ENCODE peak calls at places on chromosomes 6 and 20, in ten cellular contexts. Q is PC-9, Y is GM12878, O is PC-3, G is ascending aorta, D is hepatocyte, I is IMR-90, C is stomach, Z is tibial artery, M is right cardiac atrium. L is an unnamed sample. For H3K4me1 and H3K9me3, the result is how much of the 10 kb centered on the place peaks cover.

GRCh38 chr6:122726649-122727048 is 52.9 kb upstream of the FABP7 start:
- DNase-seq in Q (peak), Y (no peak), O (peak), G (no peak), D (peak), I (peak), C (no peak), Z (no peak), M (no peak), L (peak)

GRCh38 chr20:23869520-23869919 is 10.0 kb downstream of the CST5 start:
- DNase-seq in Q (no peak), Y (no peak), O (no peak), G (no peak), D (no peak), I (no peak), C (no peak), Z (no peak), M (no peak), L (no peak)

GRCh38 chr6:107115695-107116327 is 496 bp upstream of the BEND3 start:
- DNase-seq in Q (peak), Y (no peak), O (peak), G (no peak), D (peak), I (no peak), C (peak), Z (no peak), M (peak), L (peak)

GRCh38 chr20:35342154-35342769 is 50.0 kb upstream of the FAM83C start:
- DNase-seq in Q (no peak), Y (no peak), O (no peak), G (no peak), D (no peak), I (no peak), C (no peak), Z (no peak), M (no peak), L (no peak)

GRCh38 chr20:32481311-32482103 is 103.6 kb downstream of the NOL4L start:
- DNase-seq in Q (no peak), Y (no peak), O (no peak), G (no peak), D (peak), I (no peak), C (no peak), Z (no peak), M (no peak), L (peak)

GRCh38 chr20:20224806-20225205 is 143.1 kb upstream of the INSM1 start:
- DNase-seq in Q (no peak), Y (no peak), O (no peak), G (no peak), D (no peak), I (no peak), C (no peak), Z (no peak), M (no peak), L (no peak)

GRCh38 chr20:32052792-32053362 is 835 bp downstream of the HCK start:
- DNase-seq in Q (no peak), Y (no peak), O (no peak), G (no peak), D (no peak), I (no peak), C (peak), Z (peak), M (peak), L (no peak)

GRCh38 chr6:137240168-137240567 is 21.0 kb upstream of the IFNGR1 start:
- DNase-seq in Q (no peak), Y (no peak), O (no peak), G (peak), D (peak), I (peak), C (no peak), Z (peak), M (peak), L (no peak)

GRCh38 chr6:50853924-50854323 is 35.3 kb downstream of the TFAP2B start:
- DNase-seq in Q (no peak), Y (no peak), O (no peak), G (no peak), D (no peak), I (no peak), C (no peak), Z (no peak), M (no peak), L (no peak)

GRCh38 chr6:118894425-118895240 is 681 bp downstream of the ASF1A start:
- DNase-seq in Q (peak), Y (no peak), O (peak), G (no peak), D (peak), I (peak), C (peak), Z (peak), M (peak), L (peak)

GRCh38 chr6:26251354-26252081 is 113.5 kb upstream of the BTN3A2 start:
- DNase-seq in Q (no peak), Y (peak), O (peak), G (peak), D (peak), I (peak), C (peak), Z (peak), M (peak), L (peak)

GRCh38 chr6:50826803-50827202 is 8.1 kb downstream of the TFAP2B start:
- DNase-seq in Q (no peak), Y (no peak), O (no peak), G (no peak), D (no peak), I (no peak), C (no peak), Z (no peak), M (no peak), L (no peak)

GRCh38 chr6:47103931-47104330 is 61.8 kb upstream of the ADGRF1 start:
- DNase-seq in Q (peak), Y (no peak), O (peak), G (no peak), D (peak), I (peak), C (peak), Z (no peak), M (no peak), L (peak)

GRCh38 chr20:11235058-11235457 is 561.3 kb upstream of the JAG1 start:
- DNase-seq in Q (no peak), Y (no peak), O (peak), G (no peak), D (no peak), I (peak), C (no peak), Z (no peak), M (no peak), L (no peak)

GRCh38 chr6:140174509-140174908 is 800.1 kb upstream of the CITED2 start:
- DNase-seq in Q (peak), Y (no peak), O (peak), G (no peak), D (no peak), I (peak), C (no peak), Z (no peak), M (no peak), L (no peak)

GRCh38 chr6:3835055-3835731 is 14.0 kb upstream of the FAM50B start:
- DNase-seq in Q (no peak), Y (no peak), O (no peak), G (no peak), D (peak), I (no peak), C (peak), Z (peak), M (peak), L (peak)

GRCh38 chr6:11212625-11213024 is 19.8 kb downstream of the NEDD9 start:
- DNase-seq in Q (peak), Y (no peak), O (peak), G (no peak), D (no peak), I (peak), C (no peak), Z (peak), M (peak), L (no peak)

GRCh38 chr20:34037767-34038166 is 44.1 kb downstream of the RALY start:
- DNase-seq in Q (no peak), Y (no peak), O (no peak), G (no peak), D (peak), I (peak), C (no peak), Z (no peak), M (peak), L (no peak)

GRCh38 chr6:114740547-114740946 is 397.7 kb upstream of the HS3ST5 start:
- DNase-seq in Q (no peak), Y (no peak), O (peak), G (no peak), D (no peak), I (no peak), C (no peak), Z (no peak), M (no peak), L (no peak)

GRCh38 chr20:62710886-62711702 is 2.5 kb downstream of the NTSR1 start:
- DNase-seq in Q (peak), Y (no peak), O (peak), G (no peak), D (no peak), I (peak), C (peak), Z (no peak), M (peak), L (no peak)

GRCh38 chr20:32301719-32302506 is 24.5 kb downstream of the KIF3B start:
- DNase-seq in Q (no peak), Y (no peak), O (no peak), G (no peak), D (no peak), I (no peak), C (no peak), Z (no peak), M (no peak), L (no peak)

GRCh38 chr20:25047766-25048165 is 10.2 kb downstream of the ACSS1 start:
- DNase-seq in Q (no peak), Y (no peak), O (no peak), G (no peak), D (no peak), I (no peak), C (peak), Z (peak), M (no peak), L (peak)

GRCh38 chr20:50708845-50709555 is 17.7 kb upstream of the RIPOR3 start:
- DNase-seq in Q (no peak), Y (no peak), O (no peak), G (no peak), D (no peak), I (no peak), C (peak), Z (no peak), M (no peak), L (peak)

GRCh38 chr6:18392346-18392877 is 5.3 kb downstream of the RNF144B start:
- DNase-seq in Q (no peak), Y (no peak), O (peak), G (no peak), D (no peak), I (no peak), C (no peak), Z (no peak), M (no peak), L (no peak)
- H3K4me3 ChIP-seq in Q (no peak), Y (no peak), O (no peak), G (no peak), D (no peak), I (no peak), C (no peak), Z (no peak), M (no peak), L (no peak)

DNA sequence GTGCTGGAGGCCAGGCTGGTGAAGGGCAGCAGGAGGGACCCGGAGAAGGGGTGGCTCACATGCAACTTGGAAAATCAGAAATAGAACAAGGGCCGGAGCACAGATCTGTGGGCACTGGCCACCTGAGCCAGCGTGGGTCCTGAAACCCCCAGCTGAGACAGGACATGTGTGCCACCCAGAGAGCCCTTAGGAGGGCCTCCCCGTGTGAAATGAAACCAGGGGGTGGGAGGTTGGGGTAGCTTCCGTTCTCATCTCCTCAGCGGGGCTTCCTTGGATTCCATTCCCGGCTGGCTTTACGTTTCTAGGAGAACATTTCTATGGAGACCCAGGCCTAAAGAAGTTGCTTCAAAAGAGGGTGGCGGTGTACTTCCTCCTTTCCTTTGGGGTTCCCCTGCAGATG is 5.7 kb downstream of the FOXP4 start:
- DNase-seq in Q (no peak), Y (no peak), O (no peak), G (no peak), D (no peak), I (no peak), C (no peak), Z (no peak), M (no peak), L (no peak)
- H3K4me1 ChIP-seq in Q (under half), Y (under half), O (under half), G (under half), D (under half), I (under half), C (half or more), Z (half or more), M (under half), L (under half)

GRCh38 chr6:169894377-169894960 is 143.0 kb downstream of the ERMARD start:
- DNase-seq in Q (no peak), Y (no peak), O (no peak), G (no peak), D (no peak), I (no peak), C (no peak), Z (no peak), M (no peak), L (no peak)
- H3K9me3 ChIP-seq in Q (under half), Y (under half), O (under half), G (under half), D (under half), I (half or more), C (under half), Z (under half), M (under half), L (under half)

DNA sequence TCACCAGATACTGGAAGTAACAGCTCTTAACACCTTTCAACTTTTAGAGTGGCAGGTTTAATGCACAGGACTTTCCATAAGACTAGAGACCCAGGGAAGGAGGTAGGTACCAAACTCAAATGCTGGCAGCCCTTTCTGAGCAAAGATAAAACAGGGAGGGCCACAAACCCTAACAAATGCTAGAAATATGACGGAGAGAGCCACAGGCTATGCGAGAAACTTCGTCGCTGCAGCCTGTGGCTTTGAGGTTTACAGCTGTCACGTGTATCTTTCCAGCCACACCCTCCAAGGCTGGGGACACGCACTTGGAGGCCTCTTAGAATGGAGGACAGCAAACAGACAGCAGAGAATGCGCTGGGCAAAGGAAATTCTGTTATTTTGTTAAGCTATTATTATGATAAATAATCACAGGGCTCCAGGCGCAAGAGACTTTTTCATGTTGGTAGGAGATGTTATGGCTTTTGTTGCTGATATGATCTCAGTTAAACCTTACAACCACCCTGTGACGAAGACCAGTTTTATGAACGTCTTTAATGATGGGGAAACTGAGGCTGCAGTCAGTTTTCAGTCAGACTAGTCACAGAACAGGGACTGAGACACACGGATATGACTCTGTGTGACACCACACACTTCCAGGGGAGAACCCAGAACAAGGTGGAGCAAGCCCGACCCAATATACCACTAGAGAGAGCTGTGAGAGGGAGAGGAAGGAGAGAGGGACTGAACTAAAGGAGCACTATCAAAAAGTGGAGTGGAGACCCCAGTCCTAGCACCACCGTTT is 2.0 kb downstream of the TRAM2 start:
- DNase-seq in Q (no peak), Y (peak), O (no peak), G (no peak), D (peak), I (no peak), C (peak), Z (peak), M (no peak), L (peak)
- H3K4me3 ChIP-seq in Q (no peak), Y (peak), O (peak), G (peak), D (peak), I (peak), C (peak), Z (peak), M (peak), L (no peak)

DNA sequence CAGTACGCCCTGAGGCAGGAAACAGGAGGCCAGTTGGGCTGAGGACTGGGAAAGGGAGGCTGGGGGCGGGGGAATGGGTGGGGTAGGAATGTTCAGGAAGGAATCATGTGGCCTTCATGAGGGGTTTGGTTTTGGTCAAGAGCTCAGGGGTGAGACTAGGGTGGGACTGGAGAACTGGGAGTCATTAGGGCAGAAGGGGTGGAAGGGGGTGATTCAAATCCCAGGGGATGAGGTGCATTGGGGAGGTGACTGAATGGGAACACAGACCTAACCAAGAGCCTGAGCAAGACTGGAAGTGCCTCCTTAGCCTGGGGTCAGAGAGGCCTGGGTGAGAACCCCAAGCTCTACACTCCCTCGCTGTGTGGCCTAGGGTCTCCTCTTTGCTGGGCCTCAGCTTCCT is 86.8 kb downstream of the DLGAP4 start:
- DNase-seq in Q (no peak), Y (no peak), O (no peak), G (no peak), D (no peak), I (no peak), C (no peak), Z (no peak), M (no peak), L (no peak)
- H3K4me1 ChIP-seq in Q (under half), Y (under half), O (under half), G (under half), D (under half), I (under half), C (under half), Z (under half), M (under half), L (under half)

DNA sequence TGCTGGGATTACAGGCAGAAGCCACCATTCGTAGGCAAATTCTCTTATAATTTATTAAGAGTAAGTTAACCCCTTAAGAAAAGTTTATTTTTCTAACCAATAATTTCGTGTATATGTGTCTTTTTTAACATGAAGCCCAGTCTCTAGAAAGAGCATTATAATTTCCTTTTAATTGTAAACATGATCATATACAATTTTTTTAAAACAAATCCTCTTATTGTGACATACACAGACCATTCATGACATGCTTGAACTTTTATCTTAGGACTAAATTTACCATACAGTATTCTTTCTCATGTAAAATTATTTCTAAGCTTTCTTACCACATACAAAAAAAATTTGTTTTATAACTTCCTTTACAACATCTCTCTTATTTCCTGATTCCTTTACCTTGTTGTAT is 6.7 kb downstream of the ACOT13 start:
- DNase-seq in Q (no peak), Y (no peak), O (no peak), G (no peak), D (no peak), I (no peak), C (no peak), Z (no peak), M (no peak), L (no peak)
- H3K9me3 ChIP-seq in Q (under half), Y (under half), O (under half), G (under half), D (under half), I (under half), C (under half), Z (under half), M (under half), L (under half)

GRCh38 chr20:48923149-48923718 is 1.7 kb downstream of the ARFGEF2 start:
- DNase-seq in Q (no peak), Y (no peak), O (no peak), G (no peak), D (no peak), I (no peak), C (no peak), Z (no peak), M (no peak), L (peak)

GRCh38 chr20:48926816-48927215 is 5.3 kb downstream of the ARFGEF2 start:
- DNase-seq in Q (no peak), Y (no peak), O (no peak), G (no peak), D (no peak), I (no peak), C (no peak), Z (no peak), M (no peak), L (no peak)

GRCh38 chr20:48921883-48922867 is 664 bp downstream of the ARFGEF2 start:
- DNase-seq in Q (no peak), Y (no peak), O (peak), G (no peak), D (peak), I (peak), C (peak), Z (no peak), M (peak), L (peak)

GRCh38 chr20:48926267-48926666 is 4.8 kb downstream of the ARFGEF2 start:
- DNase-seq in Q (no peak), Y (no peak), O (no peak), G (no peak), D (no peak), I (no peak), C (no peak), Z (no peak), M (no peak), L (no peak)

GRCh38 chr20:48924711-48925109 is 3.2 kb downstream of the ARFGEF2 start:
- DNase-seq in Q (no peak), Y (no peak), O (no peak), G (no peak), D (no peak), I (no peak), C (no peak), Z (no peak), M (no peak), L (no peak)
- H3K4me3 ChIP-seq in Q (peak), Y (peak), O (no peak), G (no peak), D (no peak), I (no peak), C (no peak), Z (no peak), M (no peak), L (no peak)

DNA sequence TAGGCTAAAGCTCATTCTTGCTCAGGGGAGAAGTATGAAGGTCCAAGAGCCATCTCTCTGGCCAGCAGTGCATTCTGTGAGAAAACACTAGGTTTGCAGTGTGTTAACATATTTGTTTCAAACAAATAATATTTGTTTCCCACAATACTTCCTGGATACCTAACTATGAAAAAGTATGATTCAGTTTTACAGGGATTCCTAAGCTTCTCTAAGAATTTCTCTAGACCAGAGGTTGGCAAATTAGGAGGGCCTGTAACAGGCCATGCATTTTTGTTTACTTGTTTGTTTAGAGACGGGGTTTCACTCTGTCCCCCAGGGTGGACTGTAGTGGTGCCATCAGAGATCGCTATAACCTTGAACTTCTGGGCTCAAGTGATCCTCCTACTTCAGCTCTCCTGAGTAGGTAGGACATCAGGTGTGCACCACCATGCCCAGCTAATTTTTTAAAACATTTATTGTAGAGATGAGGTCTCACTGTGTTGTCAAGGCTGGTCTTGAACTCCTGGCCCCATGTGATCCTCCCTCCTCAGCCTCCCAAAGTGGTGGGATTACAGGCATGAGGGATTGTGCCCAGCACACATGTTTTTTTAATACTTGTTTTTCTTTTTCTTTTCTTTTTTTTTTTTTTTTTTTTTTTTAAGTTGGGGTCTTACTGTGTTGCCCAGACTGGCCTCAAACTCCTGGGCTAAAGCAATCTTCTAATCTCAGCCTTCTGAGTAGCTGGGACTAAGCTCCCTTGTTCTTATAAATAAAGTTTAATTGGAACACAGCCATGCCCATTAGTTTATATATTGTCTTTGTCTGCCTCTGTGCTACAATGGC is 71.7 kb downstream of the ADGRG6 start:
- DNase-seq in Q (no peak), Y (no peak), O (peak), G (no peak), D (no peak), I (peak), C (no peak), Z (no peak), M (no peak), L (no peak)
- H3K4me1 ChIP-seq in Q (half or more), Y (under half), O (half or more), G (under half), D (half or more), I (under half), C (under half), Z (under half), M (under half), L (under half)